ENCODE peak calls at places on chromosome 1, in ten cellular contexts. G, E, X, Z, O, K, R, L, U and W are unnamed samples.

GRCh38 chr1:45545019-45545493 is 5.6 kb upstream of the AKR1A1 start:
- DNase-seq in G (no peak), E (no peak), X (no peak), Z (peak), O (no peak), K (no peak), R (no peak), L (no peak), U (no peak), W (no peak)

GRCh38 chr1:23246274-23246673 is 29.0 kb upstream of the HTR1D start:
- DNase-seq in G (no peak), E (no peak), X (no peak), Z (no peak), O (no peak), K (no peak), R (no peak), L (no peak), U (no peak), W (no peak)

GRCh38 chr1:71086331-71086730 is 5.5 kb upstream of the ZRANB2 start:
- DNase-seq in G (no peak), E (no peak), X (no peak), Z (peak), O (no peak), K (no peak), R (no peak), L (no peak), U (no peak), W (no peak)

GRCh38 chr1:63774617-63775417 is 1.0 kb downstream of the ROR1 start:
- DNase-seq in G (peak), E (peak), X (peak), Z (no peak), O (peak), K (peak), R (peak), L (no peak), U (peak), W (peak)

GRCh38 chr1:234643111-234643849 is 33.3 kb upstream of the IRF2BP2 start:
- DNase-seq in G (peak), E (no peak), X (no peak), Z (no peak), O (no peak), K (no peak), R (no peak), L (no peak), U (no peak), W (no peak)

GRCh38 chr1:222071313-222071886 is 329.5 kb upstream of the DUSP10 start:
- DNase-seq in G (no peak), E (no peak), X (peak), Z (no peak), O (peak), K (no peak), R (no peak), L (no peak), U (peak), W (no peak)

GRCh38 chr1:51627672-51628071 is 10.8 kb downstream of the OSBPL9 start:
- DNase-seq in G (peak), E (no peak), X (no peak), Z (peak), O (no peak), K (no peak), R (no peak), L (no peak), U (peak), W (peak)

GRCh38 chr1:31799196-31799894 is 16.5 kb downstream of the SPOCD1 start:
- DNase-seq in G (peak), E (no peak), X (no peak), Z (no peak), O (no peak), K (no peak), R (no peak), L (no peak), U (no peak), W (no peak)

GRCh38 chr1:67724928-67725560 is 40.0 kb downstream of the GADD45A start:
- DNase-seq in G (peak), E (no peak), X (peak), Z (peak), O (no peak), K (no peak), R (peak), L (no peak), U (no peak), W (no peak)

GRCh38 chr1:191695865-191696264 is 462.4 kb upstream of the RGS18 start:
- DNase-seq in G (no peak), E (no peak), X (no peak), Z (no peak), O (no peak), K (no peak), R (no peak), L (no peak), U (no peak), W (no peak)

GRCh38 chr1:58358311-58358710 is 188.2 kb downstream of the OMA1 start:
- DNase-seq in G (no peak), E (no peak), X (no peak), Z (peak), O (no peak), K (no peak), R (no peak), L (no peak), U (peak), W (peak)

GRCh38 chr1:107875689-107876088 is 89.3 kb downstream of the VAV3 start:
- DNase-seq in G (no peak), E (no peak), X (no peak), Z (peak), O (no peak), K (no peak), R (no peak), L (no peak), U (no peak), W (no peak)

GRCh38 chr1:117568999-117569398 is 36.8 kb upstream of the TENT5C start:
- DNase-seq in G (no peak), E (no peak), X (no peak), Z (no peak), O (no peak), K (no peak), R (no peak), L (no peak), U (no peak), W (no peak)

GRCh38 chr1:244049969-244050834 is 881 bp upstream of the ZBTB18 start:
- DNase-seq in G (no peak), E (peak), X (peak), Z (no peak), O (no peak), K (no peak), R (no peak), L (no peak), U (peak), W (peak)

GRCh38 chr1:33150522-33150921 is 31.3 kb downstream of the TRIM62 start:
- DNase-seq in G (no peak), E (no peak), X (no peak), Z (no peak), O (no peak), K (no peak), R (no peak), L (no peak), U (no peak), W (no peak)

GRCh38 chr1:29383972-29384371 is 147.7 kb downstream of the PTPRU start:
- DNase-seq in G (no peak), E (no peak), X (no peak), Z (peak), O (peak), K (no peak), R (no peak), L (no peak), U (no peak), W (peak)

GRCh38 chr1:6471086-6471841 is 5.3 kb upstream of the TNFRSF25 start:
- DNase-seq in G (peak), E (no peak), X (no peak), Z (peak), O (no peak), K (no peak), R (no peak), L (no peak), U (no peak), W (no peak)

GRCh38 chr1:201593200-201593828 is 54.4 kb downstream of the NAV1 start:
- DNase-seq in G (no peak), E (no peak), X (no peak), Z (peak), O (no peak), K (peak), R (peak), L (no peak), U (no peak), W (peak)

GRCh38 chr1:186680031-186681012 is at the start of gene PTGS2:
- DNase-seq in G (peak), E (no peak), X (peak), Z (peak), O (peak), K (peak), R (peak), L (no peak), U (peak), W (peak)

GRCh38 chr1:24694380-24694843 is 50.8 kb upstream of the CLIC4 start:
- DNase-seq in G (no peak), E (peak), X (peak), Z (no peak), O (no peak), K (no peak), R (peak), L (no peak), U (peak), W (no peak)

GRCh38 chr1:171446396-171446795 is 38.9 kb upstream of the PRRC2C start:
- DNase-seq in G (no peak), E (no peak), X (no peak), Z (no peak), O (no peak), K (no peak), R (no peak), L (no peak), U (no peak), W (no peak)

GRCh38 chr1:207964195-207964966 is 53.5 kb upstream of the CD34 start:
- DNase-seq in G (no peak), E (no peak), X (no peak), Z (peak), O (no peak), K (no peak), R (no peak), L (no peak), U (no peak), W (no peak)

GRCh38 chr1:16116625-16117024 is 39.2 kb downstream of the EPHA2 start:
- DNase-seq in G (no peak), E (no peak), X (no peak), Z (no peak), O (no peak), K (no peak), R (no peak), L (no peak), U (no peak), W (no peak)

GRCh38 chr1:180486092-180486491 is 16.3 kb downstream of the ACBD6 start:
- DNase-seq in G (no peak), E (no peak), X (peak), Z (no peak), O (no peak), K (no peak), R (no peak), L (no peak), U (no peak), W (peak)

GRCh38 chr1:73033637-73034036 is 751.3 kb upstream of the NEGR1 start:
- DNase-seq in G (no peak), E (no peak), X (no peak), Z (peak), O (no peak), K (no peak), R (no peak), L (no peak), U (no peak), W (peak)

GRCh38 chr1:171296897-171297296 is 17.1 kb upstream of the FMO4 start:
- DNase-seq in G (no peak), E (no peak), X (no peak), Z (no peak), O (no peak), K (no peak), R (no peak), L (no peak), U (no peak), W (no peak)

GRCh38 chr1:28505406-28506187 is at the start of gene RCC1:
- DNase-seq in G (peak), E (peak), X (peak), Z (peak), O (peak), K (peak), R (peak), L (peak), U (peak), W (peak)

GRCh38 chr1:194289569-194290266 is 1103.3 kb upstream of the B3GALT2 start:
- DNase-seq in G (no peak), E (peak), X (no peak), Z (no peak), O (no peak), K (no peak), R (no peak), L (peak), U (no peak), W (no peak)

GRCh38 chr1:32338637-32339145 is 2.7 kb upstream of the MARCKSL1 start:
- DNase-seq in G (no peak), E (no peak), X (no peak), Z (no peak), O (no peak), K (no peak), R (peak), L (no peak), U (no peak), W (no peak)

GRCh38 chr1:108897865-108898720 is 21.3 kb downstream of the GPSM2 start:
- DNase-seq in G (peak), E (peak), X (peak), Z (peak), O (peak), K (peak), R (no peak), L (no peak), U (peak), W (peak)

GRCh38 chr1:155185783-155186265 is 12.2 kb downstream of the TRIM46 start:
- DNase-seq in G (no peak), E (no peak), X (no peak), Z (peak), O (no peak), K (peak), R (peak), L (no peak), U (no peak), W (no peak)

GRCh38 chr1:54122992-54123391 is 29.8 kb downstream of the CDCP2 start:
- DNase-seq in G (no peak), E (no peak), X (no peak), Z (no peak), O (no peak), K (no peak), R (no peak), L (no peak), U (no peak), W (no peak)

GRCh38 chr1:52602328-52603300 is at the start of gene GPX7:
- DNase-seq in G (peak), E (peak), X (peak), Z (no peak), O (peak), K (peak), R (peak), L (peak), U (peak), W (peak)

GRCh38 chr1:224733021-224733911 is 117.1 kb downstream of the CNIH3 start:
- DNase-seq in G (peak), E (no peak), X (no peak), Z (peak), O (no peak), K (no peak), R (no peak), L (no peak), U (peak), W (peak)

GRCh38 chr1:39859859-39860812 is 23.2 kb downstream of the TRIT1 start:
- DNase-seq in G (no peak), E (no peak), X (no peak), Z (no peak), O (no peak), K (no peak), R (no peak), L (no peak), U (no peak), W (no peak)

GRCh38 chr1:161021168-161021958 is 411 bp upstream of the F11R start:
- DNase-seq in G (peak), E (peak), X (peak), Z (peak), O (peak), K (peak), R (peak), L (peak), U (peak), W (peak)

GRCh38 chr1:107666493-107666892 is 298.5 kb downstream of the VAV3 start:
- DNase-seq in G (no peak), E (no peak), X (no peak), Z (no peak), O (no peak), K (no peak), R (no peak), L (no peak), U (no peak), W (no peak)